ENCODE peak calls at places on chromosomes 16 and 17, in seven cellular contexts. I is DMS 273 treated with DMSO at 0.1 percent for 48 hours; B is A172; C is GM18507; M is astrocyte of the spinal cord; Y is activated CD8-positive, alpha-beta T cell treated with anti-CD3 and anti-CD28 coated beads for 36 hours; D is activated gamma-delta T cell treated with Interleukin-2 at 50 U/mL for 16 hours. K is an unnamed sample.

GRCh38 chr17:83161298-83162034 is 82.1 kb downstream of the METRNL start:
- DNase-seq in I (no peak), B (no peak), C (no peak), M (peak; percentile 19), Y (no peak), D (no peak), K (peak; percentile 93)

GRCh38 chr16:77732241-77732946 is 10.1 kb downstream of the NUDT7 start:
- DNase-seq in I (no peak), B (no peak), C (no peak), M (peak; percentile 77), Y (peak; percentile 23), D (no peak), K (no peak)

GRCh38 chr16:69865701-69866100 is 85.4 kb upstream of the CLEC18A start:
- DNase-seq in I (no peak), B (peak; percentile 86), C (no peak), M (peak; percentile 83), Y (no peak), D (no peak), K (peak; percentile 67)

GRCh38 chr16:30697264-30698138 is 1.5 kb upstream of the SRCAP start:
- DNase-seq in I (peak; percentile 94), B (no peak), C (peak; percentile 89), M (no peak), Y (no peak), D (no peak), K (no peak)

GRCh38 chr17:39486242-39486641 is 25.0 kb downstream of the CDK12 start:
- DNase-seq in I (no peak), B (peak; percentile 70), C (no peak), M (peak; percentile 42), Y (no peak), D (no peak), K (peak; percentile 40)

GRCh38 chr17:37064956-37065355 is 116.2 kb downstream of the AATF start:
- DNase-seq in I (no peak), B (no peak), C (no peak), M (no peak), Y (no peak), D (no peak), K (no peak)

GRCh38 chr16:31527617-31528287 is at the start of gene AHSP:
- DNase-seq in I (no peak), B (no peak), C (no peak), M (no peak), Y (peak; percentile 20), D (no peak), K (no peak)

GRCh38 chr16:3182608-3183444 is 5.2 kb upstream of the OR1F1 start:
- DNase-seq in I (peak; percentile 59), B (peak; percentile 86), C (no peak), M (peak; percentile 39), Y (peak; percentile 75), D (peak; percentile 37), K (peak; percentile 76)

GRCh38 chr17:63699638-63700527 is at the start of gene LIMD2:
- DNase-seq in I (no peak), B (peak; percentile 35), C (peak; percentile 50), M (peak; percentile 32), Y (peak; percentile 87), D (peak; percentile 89), K (no peak)

GRCh38 chr17:77887464-77888241 is 70.8 kb upstream of the TNRC6C start:
- DNase-seq in I (peak; percentile 29), B (peak; percentile 68), C (no peak), M (peak; percentile 43), Y (peak; percentile 80), D (peak; percentile 75), K (peak; percentile 48)

GRCh38 chr17:50146927-50147640 is 3.4 kb downstream of the PPP1R9B start:
- DNase-seq in I (no peak), B (no peak), C (no peak), M (no peak), Y (no peak), D (no peak), K (no peak)

GRCh38 chr17:5532581-5532980 is 46.2 kb downstream of the MIS12 start:
- DNase-seq in I (no peak), B (no peak), C (no peak), M (no peak), Y (no peak), D (no peak), K (no peak)

GRCh38 chr16:1261131-1261917 is 5.5 kb downstream of the TPSD1 start:
- DNase-seq in I (no peak), B (no peak), C (no peak), M (no peak), Y (peak; percentile 32), D (no peak), K (no peak)

GRCh38 chr17:1367351-1367745 is 32.7 kb downstream of the YWHAE start:
- DNase-seq in I (no peak), B (peak; percentile 44), C (no peak), M (peak; percentile 37), Y (no peak), D (no peak), K (peak; percentile 74)

GRCh38 chr16:9159839-9160550 is 68.6 kb downstream of the HAPSTR1 start:
- DNase-seq in I (no peak), B (peak; percentile 68), C (no peak), M (peak; percentile 59), Y (peak; percentile 64), D (no peak), K (peak; percentile 50)

GRCh38 chr16:85302018-85302847 is 190.0 kb upstream of the CIBAR2 start:
- DNase-seq in I (no peak), B (peak; percentile 92), C (no peak), M (peak; percentile 33), Y (no peak), D (no peak), K (no peak)

GRCh38 chr17:27808629-27809028 is 8.3 kb upstream of the NOS2 start:
- DNase-seq in I (no peak), B (no peak), C (no peak), M (no peak), Y (peak; percentile 51), D (no peak), K (no peak)

GRCh38 chr16:82801361-82801760 is 174.6 kb downstream of the CDH13 start:
- DNase-seq in I (no peak), B (no peak), C (no peak), M (peak; percentile 6), Y (peak; percentile 11), D (no peak), K (peak; percentile 34)

K was measured in LHCN-M2.